ENCODE peak calls at places on chromosome 14, in four cellular contexts. One of them, this sample, is unnamed. For H3K4me1, the result is how much of the 10 kb centered on the place peaks cover.

GRCh38 chr14:43754838-43755237 is 752.2 kb downstream of the FSCB start:
- DNase-seq in HCT116: no peak
- DNase-seq in GM12878: no peak
- DNase-seq in K562: no peak
- DNase-seq in this sample: peak

GRCh38 chr14:66330916-66331315 is 155.3 kb upstream of the CCDC196 start:
- DNase-seq in HCT116: no peak
- DNase-seq in GM12878: no peak
- DNase-seq in K562: no peak
- DNase-seq in this sample: no peak

GRCh38 chr14:99037777-99038176 is 234.2 kb downstream of the BCL11B start:
- DNase-seq in HCT116: no peak
- DNase-seq in GM12878: no peak
- DNase-seq in K562: no peak
- DNase-seq in this sample: no peak

GRCh38 chr14:87108726-87109125 is 884.3 kb downstream of the GALC start:
- DNase-seq in HCT116: no peak
- DNase-seq in GM12878: no peak
- DNase-seq in K562: no peak
- DNase-seq in this sample: no peak

GRCh38 chr14:97705976-97706375 is 908.8 kb downstream of the VRK1 start:
- DNase-seq in HCT116: no peak
- DNase-seq in GM12878: no peak
- DNase-seq in K562: no peak
- DNase-seq in this sample: no peak

GRCh38 chr14:80202888-80203562 is 8.3 kb downstream of the DIO2 start:
- DNase-seq in HCT116: no peak
- DNase-seq in GM12878: no peak
- DNase-seq in K562: peak
- DNase-seq in this sample: peak

GRCh38 chr14:26655128-26655527 is 57.3 kb upstream of the NOVA1 start:
- DNase-seq in HCT116: no peak
- DNase-seq in GM12878: no peak
- DNase-seq in K562: no peak
- DNase-seq in this sample: no peak

GRCh38 chr14:95196268-95196667 is 38.9 kb upstream of the DICER1 start:
- DNase-seq in HCT116: peak
- DNase-seq in GM12878: no peak
- DNase-seq in K562: peak
- DNase-seq in this sample: no peak

GRCh38 chr14:63383776-63384367 is 65.1 kb upstream of the GPHB5 start:
- DNase-seq in HCT116: no peak
- DNase-seq in GM12878: peak
- DNase-seq in K562: no peak
- DNase-seq in this sample: no peak

GRCh38 chr14:90300649-90301048 is 31.1 kb downstream of the NRDE2 start:
- DNase-seq in HCT116: no peak
- DNase-seq in GM12878: no peak
- DNase-seq in K562: no peak
- DNase-seq in this sample: no peak

GRCh38 chr14:67994561-67994960 is 175.0 kb downstream of the RAD51B start:
- DNase-seq in HCT116: no peak
- DNase-seq in GM12878: no peak
- DNase-seq in K562: no peak
- DNase-seq in this sample: no peak

GRCh38 chr14:76956253-76957090 is 72.0 kb downstream of the IRF2BPL start:
- DNase-seq in HCT116: peak
- DNase-seq in GM12878: no peak
- DNase-seq in K562: peak
- DNase-seq in this sample: peak

GRCh38 chr14:78959674-78960264 is 789.6 kb downstream of the NRXN3 start:
- DNase-seq in HCT116: peak
- DNase-seq in GM12878: no peak
- DNase-seq in K562: peak
- DNase-seq in this sample: peak

GRCh38 chr14:75826599-75826998 is 155.2 kb downstream of the TGFB3 start:
- DNase-seq in HCT116: no peak
- DNase-seq in GM12878: no peak
- DNase-seq in K562: no peak
- DNase-seq in this sample: no peak

GRCh38 chr14:54225457-54225856 is 171.3 kb upstream of the CDKN3 start:
- DNase-seq in HCT116: no peak
- DNase-seq in GM12878: no peak
- DNase-seq in K562: no peak
- DNase-seq in this sample: no peak

GRCh38 chr14:57729208-57730187 is 136.4 kb downstream of the SLC35F4 start:
- DNase-seq in HCT116: no peak
- DNase-seq in GM12878: no peak
- DNase-seq in K562: no peak
- DNase-seq in this sample: no peak

GRCh38 chr14:90778468-90779255 is 37.6 kb downstream of the TTC7B start:
- DNase-seq in HCT116: no peak
- DNase-seq in GM12878: no peak
- DNase-seq in K562: no peak
- DNase-seq in this sample: no peak

GRCh38 chr14:100698719-100699448 is 27.8 kb upstream of the DLK1 start:
- DNase-seq in HCT116: no peak
- DNase-seq in GM12878: no peak
- DNase-seq in K562: peak
- DNase-seq in this sample: no peak

GRCh38 chr14:26370118-26370517 is 227.7 kb downstream of the NOVA1 start:
- DNase-seq in HCT116: no peak
- DNase-seq in GM12878: no peak
- DNase-seq in K562: no peak
- DNase-seq in this sample: no peak

GRCh38 chr14:72049462-72049861 is 117.2 kb downstream of the RGS6 start:
- DNase-seq in HCT116: peak
- DNase-seq in GM12878: peak
- DNase-seq in K562: no peak
- DNase-seq in this sample: no peak

GRCh38 chr14:22613091-22613695 is 15.1 kb downstream of the ABHD4 start:
- DNase-seq in HCT116: no peak
- DNase-seq in GM12878: no peak
- DNase-seq in K562: no peak
- DNase-seq in this sample: no peak

GRCh38 chr14:61342486-61342885 is 21.1 kb downstream of the PRKCH start:
- DNase-seq in HCT116: no peak
- DNase-seq in GM12878: peak
- DNase-seq in K562: no peak
- DNase-seq in this sample: no peak

GRCh38 chr14:63186453-63186852 is 17.8 kb upstream of the RHOJ start:
- DNase-seq in HCT116: no peak
- DNase-seq in GM12878: no peak
- DNase-seq in K562: no peak
- DNase-seq in this sample: no peak

GRCh38 chr14:99853206-99853605 is 60.0 kb downstream of the EML1 start:
- DNase-seq in HCT116: no peak
- DNase-seq in GM12878: no peak
- DNase-seq in K562: no peak
- DNase-seq in this sample: no peak

GRCh38 chr14:33916663-33917565 is 34.0 kb downstream of the EGLN3 start:
- DNase-seq in HCT116: no peak
- DNase-seq in GM12878: no peak
- DNase-seq in K562: peak
- DNase-seq in this sample: no peak

GRCh38 chr14:98217530-98217929 is 1054.5 kb downstream of the BCL11B start:
- DNase-seq in HCT116: no peak
- DNase-seq in GM12878: no peak
- DNase-seq in K562: no peak
- DNase-seq in this sample: no peak

GRCh38 chr14:30385925-30386324 is 173.0 kb upstream of the G2E3 start:
- DNase-seq in HCT116: no peak
- DNase-seq in GM12878: no peak
- DNase-seq in K562: no peak
- DNase-seq in this sample: no peak

GRCh38 chr14:30210630-30211029 is 283.0 kb upstream of the PRKD1 start:
- DNase-seq in HCT116: no peak
- DNase-seq in GM12878: no peak
- DNase-seq in K562: no peak
- DNase-seq in this sample: no peak

GRCh38 chr14:76867536-76868452 is 41.6 kb downstream of the LRRC74A start:
- DNase-seq in HCT116: no peak
- DNase-seq in GM12878: no peak
- DNase-seq in K562: no peak
- DNase-seq in this sample: no peak

DNA sequence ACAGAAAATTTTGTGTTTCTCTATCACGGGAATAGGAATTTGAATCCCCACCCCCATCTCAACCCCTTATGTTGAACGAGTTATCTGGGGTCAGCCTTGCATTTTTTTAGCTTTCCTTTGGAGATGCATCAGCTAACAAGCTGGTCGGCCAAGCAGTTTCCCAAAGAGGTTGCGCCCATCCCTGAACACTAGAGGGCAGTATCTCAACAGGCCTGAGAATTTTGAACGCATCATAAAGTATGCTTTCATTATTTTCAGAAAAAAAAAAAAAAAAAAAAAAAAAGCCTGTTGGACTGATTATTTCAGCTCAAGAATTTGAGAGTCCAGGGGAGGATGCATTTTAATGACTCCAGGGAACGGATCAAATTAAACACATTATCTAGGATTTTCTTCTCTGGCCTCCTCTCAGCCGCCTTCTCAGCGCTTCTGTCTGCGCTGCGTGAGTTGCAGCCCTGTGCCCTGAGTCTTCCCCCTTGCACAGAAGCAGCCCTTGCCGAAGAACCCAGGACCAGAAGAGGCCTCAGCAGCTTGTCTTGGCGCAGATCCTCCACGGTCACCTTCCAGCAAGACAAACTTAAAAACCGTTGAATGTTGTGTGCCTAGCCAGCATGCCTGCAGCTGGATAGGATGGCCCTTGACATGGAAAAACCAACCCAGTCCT is 76.5 kb upstream of the GZMB start:
- DNase-seq in HCT116: peak
- DNase-seq in GM12878: no peak
- DNase-seq in K562: peak
- DNase-seq in this sample: peak
- TF ChIP-seq ZNF274 in HCT116: no peak
- TF ChIP-seq ZNF274 in GM12878: no peak
- TF ChIP-seq ZNF274 in K562: no peak
- TF ChIP-seq ZNF274 in this sample: no peak

DNA sequence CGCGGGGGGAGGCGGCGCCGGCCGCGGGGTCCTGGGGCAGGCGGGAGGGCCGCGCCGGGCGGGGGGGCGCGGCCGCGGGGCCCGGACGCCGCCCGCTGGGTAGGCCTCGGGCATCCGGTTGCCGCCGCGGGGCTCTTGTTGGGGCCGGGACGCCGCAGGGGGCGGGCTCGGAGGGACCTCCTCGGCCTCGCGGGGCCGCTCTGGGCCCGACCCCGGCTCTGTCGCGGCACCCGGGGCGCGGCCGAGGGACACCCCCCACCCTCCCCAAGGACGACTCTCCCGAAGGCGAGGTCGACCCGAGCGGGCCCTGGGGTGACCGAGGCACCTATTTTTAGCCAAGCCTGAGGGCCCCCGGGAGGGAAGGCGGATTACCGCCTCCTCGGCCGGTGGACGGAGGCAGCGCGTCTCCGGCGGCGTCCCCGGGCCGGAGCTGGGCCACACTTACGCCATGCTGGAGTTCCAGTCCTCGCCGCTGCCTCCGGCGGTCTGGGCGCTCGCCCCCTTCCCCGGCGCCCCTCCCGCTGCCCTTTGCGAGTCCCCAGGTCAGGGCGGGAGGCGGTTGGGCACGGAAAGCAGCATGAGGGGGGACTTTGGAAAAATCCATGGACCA is 499 bp downstream of the KTN1 start:
- DNase-seq in HCT116: no peak
- DNase-seq in GM12878: no peak
- DNase-seq in K562: peak
- DNase-seq in this sample: no peak
- TF ChIP-seq YY1 in HCT116: no peak
- TF ChIP-seq YY1 in GM12878: no peak
- TF ChIP-seq YY1 in K562: no peak
- TF ChIP-seq YY1 in this sample: no peak

GRCh38 chr14:23640524-23641141 is 4.5 kb downstream of the DHRS2 start:
- DNase-seq in HCT116: no peak
- DNase-seq in GM12878: no peak
- DNase-seq in K562: no peak
- DNase-seq in this sample: no peak

GRCh38 chr14:23638414-23639047 is 2.4 kb downstream of the DHRS2 start:
- DNase-seq in HCT116: no peak
- DNase-seq in GM12878: no peak
- DNase-seq in K562: no peak
- DNase-seq in this sample: no peak

GRCh38 chr14:23641180-23641914 is 5.2 kb downstream of the DHRS2 start:
- DNase-seq in HCT116: no peak
- DNase-seq in GM12878: no peak
- DNase-seq in K562: no peak
- DNase-seq in this sample: no peak

GRCh38 chr14:23639048-23639890 is 3.1 kb downstream of the DHRS2 start:
- DNase-seq in HCT116: no peak
- DNase-seq in GM12878: no peak
- DNase-seq in K562: no peak
- DNase-seq in this sample: no peak

DNA sequence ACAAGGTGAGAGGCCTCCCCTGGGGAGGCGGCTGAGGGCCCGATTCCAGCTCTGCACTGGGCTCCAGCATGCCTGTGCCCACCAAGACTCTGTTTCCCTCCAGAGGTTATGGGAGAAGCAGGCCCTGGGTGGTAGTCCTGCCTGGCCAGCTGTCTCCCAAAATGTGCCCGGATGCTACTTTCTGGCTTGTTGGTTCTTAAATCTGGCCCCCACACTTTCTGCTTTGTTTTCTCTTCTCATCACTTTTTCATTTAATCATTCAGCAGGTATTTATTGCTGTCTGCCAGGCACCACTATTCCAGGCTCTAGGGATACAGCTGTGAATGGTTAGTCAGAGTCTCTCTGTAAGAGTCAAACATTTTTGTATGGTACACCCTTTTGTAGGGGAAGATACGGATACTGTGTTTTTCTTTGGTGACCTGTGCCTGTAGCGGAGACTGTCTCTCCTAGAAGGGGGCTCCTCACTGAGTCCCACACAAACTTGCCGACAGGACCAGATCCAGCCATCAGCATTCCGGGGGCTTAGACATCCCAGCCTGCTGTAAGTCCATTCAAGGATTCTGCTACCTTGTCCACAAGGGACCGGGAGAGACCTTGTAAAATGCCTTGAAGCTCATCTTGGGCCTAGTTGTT is 3.8 kb downstream of the DHRS2 start:
- DNase-seq in HCT116: no peak
- DNase-seq in GM12878: no peak
- DNase-seq in K562: no peak
- DNase-seq in this sample: no peak
- H3K4me1 ChIP-seq in HCT116: under half
- H3K4me1 ChIP-seq in GM12878: under half
- H3K4me1 ChIP-seq in K562: under half
- H3K4me1 ChIP-seq in this sample: under half

GRCh38 chr14:53147208-53147607 is 5.9 kb downstream of the DDHD1 start:
- DNase-seq in HCT116: no peak
- DNase-seq in GM12878: no peak
- DNase-seq in K562: no peak
- DNase-seq in this sample: no peak
- TF ChIP-seq ZNF274 in HCT116: no peak
- TF ChIP-seq ZNF274 in GM12878: no peak
- TF ChIP-seq ZNF274 in K562: no peak
- TF ChIP-seq ZNF274 in this sample: no peak